ENCODE peak calls at places on chromosomes 3 and 15, in nine cellular contexts. X is activated T-cell treated with anti-CD3 and anti-CD28 coated beads for 4 hours, L is progenitor cell of endocrine pancreas, S is body of pancreas, R is cardiac fibroblast, P is B cell, Y is left ventricle myocardium superior, K is AG10803, G is NCI-H1092 treated with DMSO at 0.1 percent for 48 hours. W is an unnamed sample.

GRCh38 chr15:25797035-25797434 is 66.1 kb downstream of the ATP10A start:
- DNase-seq in X (no peak), L (no peak), S (no peak), R (no peak), P (no peak), Y (no peak), K (peak), G (no peak), W (no peak)

GRCh38 chr15:49473031-49473430 is 50.0 kb downstream of the FGF7 start:
- DNase-seq in X (no peak), L (no peak), S (no peak), R (no peak), P (no peak), Y (no peak), K (no peak), G (no peak), W (no peak)

GRCh38 chr3:24591661-24592555 is 97.3 kb upstream of the THRB start:
- DNase-seq in X (no peak), L (no peak), S (no peak), R (peak), P (no peak), Y (no peak), K (peak), G (no peak), W (no peak)

GRCh38 chr3:23389686-23390085 is 186.6 kb downstream of the UBE2E2 start:
- DNase-seq in X (no peak), L (no peak), S (no peak), R (no peak), P (no peak), Y (no peak), K (no peak), G (no peak), W (no peak)

GRCh38 chr3:45462522-45463262 is 74.3 kb downstream of the LARS2 start:
- DNase-seq in X (peak), L (no peak), S (no peak), R (peak), P (no peak), Y (no peak), K (no peak), G (no peak), W (no peak)

GRCh38 chr15:81002254-81003022 is 1.7 kb downstream of the TLNRD1 start:
- DNase-seq in X (no peak), L (no peak), S (no peak), R (peak), P (no peak), Y (peak), K (no peak), G (no peak), W (peak)

GRCh38 chr15:63189955-63190691 is 717 bp downstream of the RAB8B start:
- DNase-seq in X (no peak), L (no peak), S (no peak), R (no peak), P (no peak), Y (no peak), K (no peak), G (no peak), W (no peak)

GRCh38 chr15:65339926-65340325 is 35.4 kb downstream of the RNU5B-1 start:
- DNase-seq in X (no peak), L (no peak), S (no peak), R (no peak), P (no peak), Y (no peak), K (no peak), G (no peak), W (no peak)

GRCh38 chr3:159821737-159822136 is 166.9 kb upstream of the IL12A start:
- DNase-seq in X (no peak), L (no peak), S (no peak), R (no peak), P (no peak), Y (no peak), K (no peak), G (no peak), W (no peak)

GRCh38 chr15:79682851-79683288 is 213.9 kb downstream of the MTHFS start:
- DNase-seq in X (no peak), L (no peak), S (no peak), R (peak), P (no peak), Y (no peak), K (peak), G (no peak), W (no peak)

GRCh38 chr3:126258670-126259069 is 78.3 kb upstream of the ALDH1L1 start:
- DNase-seq in X (no peak), L (no peak), S (no peak), R (no peak), P (no peak), Y (no peak), K (no peak), G (no peak), W (no peak)

GRCh38 chr3:47227678-47228077 is 54.9 kb downstream of the KIF9 start:
- DNase-seq in X (no peak), L (no peak), S (peak), R (no peak), P (peak), Y (no peak), K (no peak), G (no peak), W (no peak)

GRCh38 chr15:51046799-51047449 is 47.8 kb downstream of the TNFAIP8L3 start:
- DNase-seq in X (no peak), L (no peak), S (peak), R (peak), P (no peak), Y (peak), K (peak), G (no peak), W (no peak)

GRCh38 chr15:32715276-32715675 is 2.5 kb upstream of the GREM1 start:
- DNase-seq in X (no peak), L (no peak), S (no peak), R (no peak), P (no peak), Y (no peak), K (peak), G (no peak), W (no peak)

GRCh38 chr3:57985176-57985976 is 22.8 kb upstream of the FLNB start:
- DNase-seq in X (no peak), L (no peak), S (no peak), R (no peak), P (no peak), Y (no peak), K (no peak), G (no peak), W (no peak)

GRCh38 chr15:33722005-33722672 is 246.2 kb upstream of the CHRM5 start:
- DNase-seq in X (no peak), L (no peak), S (no peak), R (peak), P (no peak), Y (no peak), K (peak), G (no peak), W (no peak)

W was measured in H1.